ENCODE peak calls at places on chromosomes 12 and 14, in seven cellular contexts. C is cardiac muscle cell, B is tibial artery, V is thoracic aorta, T is neural progenitor cell, R is Panc1, F is pancreas. L is an unnamed sample.
A peak's percentile ranks its signal among the peaks of the same experiment; 100 is the strongest.

GRCh38 chr14:104898870-104899510 is 25.7 kb upstream of the PLD4 start:
- DNase-seq in C (no peak), B (no peak), V (no peak), T (no peak), R (no peak), F (no peak), L (no peak)

GRCh38 chr12:2862876-2863275 is 6.0 kb upstream of the TEX52 start:
- DNase-seq in C (no peak), B (no peak), V (no peak), T (no peak), R (no peak), F (no peak), L (no peak)

GRCh38 chr12:110345176-110345651 is 58.3 kb downstream of the ANAPC7 start:
- DNase-seq in C (no peak), B (no peak), V (no peak), T (no peak), R (no peak), F (no peak), L (no peak)

GRCh38 chr14:75392686-75393641 is 34.9 kb upstream of the JDP2 start:
- DNase-seq in C (no peak), B (no peak), V (no peak), T (no peak), R (no peak), F (no peak), L (no peak)

GRCh38 chr14:105324080-105324778 is 9.7 kb downstream of the PACS2 start:
- DNase-seq in C (peak; percentile 87), B (no peak), V (no peak), T (peak; percentile 55), R (no peak), F (no peak), L (no peak)

GRCh38 chr12:12720052-12720451 is 2.9 kb downstream of the CDKN1B start:
- DNase-seq in C (no peak), B (no peak), V (no peak), T (no peak), R (no peak), F (no peak), L (no peak)

GRCh38 chr14:56805201-56805991 is 4.9 kb downstream of the OTX2 start:
- DNase-seq in C (no peak), B (no peak), V (no peak), T (peak; percentile 86), R (no peak), F (no peak), L (no peak)

GRCh38 chr14:28773176-28773575 is 6.6 kb downstream of the FOXG1 start:
- DNase-seq in C (no peak), B (no peak), V (no peak), T (peak; percentile 26), R (no peak), F (no peak), L (no peak)

GRCh38 chr12:75439930-75440329 is 40.6 kb upstream of the GLIPR1 start:
- DNase-seq in C (no peak), B (no peak), V (no peak), T (no peak), R (no peak), F (no peak), L (no peak)

GRCh38 chr12:6507102-6507998 is 13.4 kb downstream of the NCAPD2 start:
- DNase-seq in C (peak; percentile 53), B (no peak), V (no peak), T (peak; percentile 49), R (no peak), F (no peak), L (no peak)

GRCh38 chr12:12736759-12737676 is 19.9 kb downstream of the CDKN1B start:
- DNase-seq in C (peak; percentile 48), B (peak; percentile 34), V (no peak), T (peak; percentile 32), R (no peak), F (no peak), L (no peak)

GRCh38 chr12:131681257-131681620 is 29.7 kb upstream of the SFSWAP start:
- DNase-seq in C (no peak), B (no peak), V (no peak), T (no peak), R (no peak), F (no peak), L (no peak)

GRCh38 chr12:26566670-26567069 is 266.3 kb downstream of the ITPR2 start:
- DNase-seq in C (no peak), B (no peak), V (no peak), T (no peak), R (no peak), F (no peak), L (no peak)

GRCh38 chr12:96400631-96401060 is 407 bp upstream of the CDK17 start:
- DNase-seq in C (no peak), B (no peak), V (no peak), T (no peak), R (no peak), F (no peak), L (no peak)

GRCh38 chr12:55940065-55940732 is 9.2 kb downstream of the DGKA start:
- DNase-seq in C (peak; percentile 88), B (peak; percentile 85), V (peak; percentile 60), T (peak; percentile 90), R (peak; percentile 81), F (peak; percentile 83), L (peak; percentile 63)

GRCh38 chr12:113479578-113480335 is 8.1 kb upstream of the LHX5 start:
- DNase-seq in C (peak; percentile 91), B (no peak), V (no peak), T (peak; percentile 94), R (no peak), F (peak; percentile 44), L (peak; percentile 4)

GRCh38 chr12:27618836-27619235 is 77.4 kb upstream of the REP15 start:
- DNase-seq in C (no peak), B (no peak), V (no peak), T (no peak), R (no peak), F (no peak), L (no peak)

GRCh38 chr14:68210729-68211299 is 391.2 kb downstream of the RAD51B start:
- DNase-seq in C (peak; percentile 29), B (peak; percentile 21), V (no peak), T (no peak), R (no peak), F (no peak), L (no peak)

GRCh38 chr12:65327207-65328076 is 49.0 kb downstream of the MSRB3 start:
- DNase-seq in C (no peak), B (peak; percentile 35), V (no peak), T (no peak), R (no peak), F (no peak), L (no peak)

GRCh38 chr12:19576421-19576925 is 137.2 kb downstream of the AEBP2 start:
- DNase-seq in C (no peak), B (no peak), V (no peak), T (no peak), R (no peak), F (no peak), L (no peak)

GRCh38 chr12:8692573-8692972 is 5.2 kb upstream of the RIMKLB start:
- DNase-seq in C (peak; percentile 63), B (peak; percentile 37), V (no peak), T (peak; percentile 80), R (no peak), F (no peak), L (no peak)

DNA sequence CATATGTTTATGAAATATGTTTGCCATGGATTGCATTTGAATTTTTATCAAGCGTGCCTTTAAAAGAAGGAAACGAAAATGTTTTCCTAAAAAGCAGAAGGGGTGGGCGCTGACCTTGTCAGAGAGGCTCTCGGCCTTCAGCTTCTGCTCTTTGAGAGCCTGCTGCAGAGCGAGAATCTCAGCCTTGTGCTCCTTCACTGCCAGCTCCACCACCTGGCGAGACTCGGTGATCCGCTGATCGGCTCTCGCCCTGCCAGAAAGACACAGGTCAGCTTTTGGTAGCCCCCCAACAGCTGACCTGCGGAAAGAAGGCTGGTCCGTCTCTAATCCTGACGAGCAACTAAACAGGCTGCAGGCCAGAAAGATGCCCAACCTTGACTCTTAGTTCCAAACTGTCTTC is 62.4 kb downstream of the PRKAB1 start:
- DNase-seq in C (no peak), B (no peak), V (no peak), T (no peak), R (no peak), F (no peak), L (no peak)
- H3K27ac ChIP-seq in C (no peak overlapping the region), B (no peak overlapping the region), V (no peak overlapping the region), T (no peak overlapping the region), R (no peak overlapping the region), F (no peak overlapping the region), L (no peak overlapping the region)

DNA sequence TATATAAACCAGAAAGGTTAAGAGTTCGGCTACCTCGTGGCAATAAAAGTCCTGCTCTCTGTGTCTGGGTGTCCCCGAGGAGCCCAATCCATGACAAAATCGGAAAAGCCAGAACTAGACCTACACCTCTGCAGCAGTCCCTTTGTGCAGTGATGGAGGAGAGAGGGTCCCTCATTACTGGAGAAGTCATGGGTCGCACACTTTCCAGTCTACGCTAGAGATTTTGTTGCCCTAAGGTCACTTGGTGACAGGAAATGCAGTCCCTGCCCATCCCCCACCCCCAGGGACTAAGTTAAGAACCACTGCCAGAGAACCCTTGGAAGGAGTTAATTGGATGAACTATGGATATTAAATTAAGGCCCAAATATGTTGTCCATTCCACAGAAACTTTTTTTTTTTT is 104.4 kb upstream of the ATF7IP start:
- DNase-seq in C (no peak), B (no peak), V (no peak), T (no peak), R (no peak), F (no peak), L (no peak)
- H3K27ac ChIP-seq in C (peak overlapping the region; percentile 31), B (peak overlapping the region; percentile 72), V (peak overlapping the region; percentile 60), T (peak overlapping the region; percentile 99), R (peak overlapping the region; percentile 17), F (peak overlapping the region; percentile 89), L (peak overlapping the region; percentile 85)

DNA sequence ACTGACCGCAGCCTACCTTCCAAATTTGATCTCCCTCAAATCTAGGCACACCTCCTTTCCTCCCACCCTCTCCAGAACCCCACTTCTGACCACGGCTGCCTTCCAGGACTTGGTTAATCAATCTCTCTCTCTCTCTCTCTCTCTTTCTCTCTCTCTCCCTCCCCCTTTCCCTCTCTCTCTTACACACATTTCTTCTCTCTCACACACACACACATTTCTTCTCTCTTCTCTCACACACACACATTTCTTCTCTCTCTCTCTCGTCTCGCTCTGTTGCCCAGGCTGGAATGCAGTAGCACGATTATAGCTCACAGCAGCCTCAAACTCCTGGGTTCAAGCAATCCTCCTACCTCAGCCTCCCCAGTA is 521 bp upstream of the GMFB start:
- DNase-seq in C (no peak), B (no peak), V (no peak), T (no peak), R (no peak), F (no peak), L (no peak)
- H3K27ac ChIP-seq in C (peak overlapping the region; percentile 86), B (peak overlapping the region; percentile 91), V (peak overlapping the region; percentile 74), T (no peak overlapping the region), R (peak overlapping the region; percentile 95), F (peak overlapping the region; percentile 90), L (peak overlapping the region; percentile 90)

GRCh38 chr12:53345486-53346195 is 9.5 kb upstream of the SP7 start:
- DNase-seq in C (no peak), B (no peak), V (no peak), T (no peak), R (no peak), F (no peak), L (no peak)

GRCh38 chr12:53344824-53345485 is 8.8 kb upstream of the SP7 start:
- DNase-seq in C (peak; percentile 88), B (peak; percentile 74), V (no peak), T (peak; percentile 86), R (no peak), F (peak; percentile 77), L (peak; percentile 71)

GRCh38 chr12:53343449-53343848 is 7.3 kb upstream of the SP7 start:
- DNase-seq in C (no peak), B (no peak), V (no peak), T (no peak), R (no peak), F (no peak), L (no peak)

GRCh38 chr12:53343978-53344377 is 7.8 kb upstream of the SP7 start:
- DNase-seq in C (no peak), B (no peak), V (no peak), T (no peak), R (no peak), F (no peak), L (no peak)

GRCh38 chr12:53344487-53344823 is 8.3 kb upstream of the SP7 start:
- DNase-seq in C (no peak), B (no peak), V (no peak), T (no peak), R (no peak), F (no peak), L (no peak)
- H3K27ac ChIP-seq in C (no peak overlapping the region), B (peak overlapping the region; percentile 73), V (no peak overlapping the region), T (no peak overlapping the region), R (peak overlapping the region; percentile 20), F (no peak overlapping the region), L (peak overlapping the region; percentile 99)